ENCODE peak calls at places on chromosomes 6 and 20, in four cellular contexts. One of them, this sample, is unnamed. For H3K4me1, the result is how much of the 10 kb centered on the place peaks cover.

GRCh38 chr20:57051096-57051495 is 215.3 kb downstream of the BMP7 start:
- ATAC-seq in Panc1: no peak
- ATAC-seq in upper lobe of right lung: no peak
- ATAC-seq in CD4-positive, CD25-positive, alpha-beta regulatory T cell: no peak
- ATAC-seq in this sample: no peak

GRCh38 chr6:11054722-11055121 is 10.6 kb upstream of the ELOVL2 start:
- ATAC-seq in upper lobe of right lung: no peak
- ATAC-seq in CD4-positive, CD25-positive, alpha-beta regulatory T cell: no peak
- ATAC-seq in Panc1: no peak
- ATAC-seq in this sample: no peak

GRCh38 chr6:98921038-98921437 is 26.7 kb downstream of the FBXL4 start:
- ATAC-seq in Panc1: no peak
- ATAC-seq in CD4-positive, CD25-positive, alpha-beta regulatory T cell: no peak
- ATAC-seq in upper lobe of right lung: peak
- ATAC-seq in this sample: no peak

GRCh38 chr20:37506166-37506725 is 14.8 kb upstream of the NNAT start:
- ATAC-seq in CD4-positive, CD25-positive, alpha-beta regulatory T cell: no peak
- ATAC-seq in Panc1: no peak
- ATAC-seq in upper lobe of right lung: no peak
- ATAC-seq in this sample: no peak

GRCh38 chr6:73798592-73798991 is 102.6 kb downstream of the CD109 start:
- ATAC-seq in Panc1: no peak
- ATAC-seq in CD4-positive, CD25-positive, alpha-beta regulatory T cell: no peak
- ATAC-seq in upper lobe of right lung: no peak
- ATAC-seq in this sample: peak

GRCh38 chr6:6891074-6891754 is 216.5 kb upstream of the RREB1 start:
- ATAC-seq in CD4-positive, CD25-positive, alpha-beta regulatory T cell: no peak
- ATAC-seq in Panc1: no peak
- ATAC-seq in upper lobe of right lung: no peak
- ATAC-seq in this sample: no peak

GRCh38 chr6:95294047-95294446 is 283.3 kb upstream of the MANEA start:
- ATAC-seq in upper lobe of right lung: no peak
- ATAC-seq in CD4-positive, CD25-positive, alpha-beta regulatory T cell: no peak
- ATAC-seq in Panc1: no peak
- ATAC-seq in this sample: no peak

GRCh38 chr6:100704941-100705340 is 176.2 kb downstream of the ASCC3 start:
- ATAC-seq in upper lobe of right lung: no peak
- ATAC-seq in CD4-positive, CD25-positive, alpha-beta regulatory T cell: no peak
- ATAC-seq in Panc1: no peak
- ATAC-seq in this sample: no peak

GRCh38 chr6:160400426-160400825 is 52.2 kb downstream of the SLC22A3 start:
- ATAC-seq in Panc1: no peak
- ATAC-seq in upper lobe of right lung: peak
- ATAC-seq in CD4-positive, CD25-positive, alpha-beta regulatory T cell: no peak
- ATAC-seq in this sample: peak

GRCh38 chr20:51574248-51575033 is 31.9 kb upstream of the NFATC2 start:
- ATAC-seq in CD4-positive, CD25-positive, alpha-beta regulatory T cell: no peak
- ATAC-seq in Panc1: no peak
- ATAC-seq in upper lobe of right lung: no peak
- ATAC-seq in this sample: no peak

GRCh38 chr6:6368684-6369052 is 48.2 kb upstream of the F13A1 start:
- ATAC-seq in upper lobe of right lung: peak
- ATAC-seq in CD4-positive, CD25-positive, alpha-beta regulatory T cell: no peak
- ATAC-seq in Panc1: no peak
- ATAC-seq in this sample: no peak

GRCh38 chr6:75933387-75933975 is 139.0 kb downstream of the IMPG1 start:
- ATAC-seq in upper lobe of right lung: peak
- ATAC-seq in CD4-positive, CD25-positive, alpha-beta regulatory T cell: no peak
- ATAC-seq in Panc1: no peak
- ATAC-seq in this sample: no peak

GRCh38 chr20:59207235-59207634 is 43.6 kb downstream of the ZNF831 start:
- ATAC-seq in Panc1: no peak
- ATAC-seq in upper lobe of right lung: no peak
- ATAC-seq in CD4-positive, CD25-positive, alpha-beta regulatory T cell: no peak
- ATAC-seq in this sample: no peak

GRCh38 chr6:163878656-163879055 is 464.1 kb downstream of the QKI start:
- ATAC-seq in CD4-positive, CD25-positive, alpha-beta regulatory T cell: no peak
- ATAC-seq in upper lobe of right lung: no peak
- ATAC-seq in Panc1: no peak
- ATAC-seq in this sample: no peak

GRCh38 chr20:7723284-7723683 is 217.0 kb downstream of the HAO1 start:
- ATAC-seq in upper lobe of right lung: no peak
- ATAC-seq in Panc1: no peak
- ATAC-seq in CD4-positive, CD25-positive, alpha-beta regulatory T cell: no peak
- ATAC-seq in this sample: no peak

GRCh38 chr6:113893866-113894265 is 36.7 kb downstream of the MARCKS start:
- ATAC-seq in Panc1: no peak
- ATAC-seq in CD4-positive, CD25-positive, alpha-beta regulatory T cell: no peak
- ATAC-seq in upper lobe of right lung: no peak
- ATAC-seq in this sample: no peak

GRCh38 chr20:23946206-23946605 is 42.4 kb downstream of the GGTLC1 start:
- ATAC-seq in upper lobe of right lung: no peak
- ATAC-seq in CD4-positive, CD25-positive, alpha-beta regulatory T cell: no peak
- ATAC-seq in Panc1: no peak
- ATAC-seq in this sample: no peak

GRCh38 chr6:87630746-87631145 is 40.8 kb downstream of the ORC3 start:
- ATAC-seq in upper lobe of right lung: no peak
- ATAC-seq in CD4-positive, CD25-positive, alpha-beta regulatory T cell: no peak
- ATAC-seq in Panc1: no peak
- ATAC-seq in this sample: no peak

GRCh38 chr6:44053760-44054556 is 73.3 kb downstream of the MRPL14 start:
- ATAC-seq in upper lobe of right lung: no peak
- ATAC-seq in Panc1: no peak
- ATAC-seq in CD4-positive, CD25-positive, alpha-beta regulatory T cell: no peak
- ATAC-seq in this sample: no peak

GRCh38 chr6:134345780-134346179 is 27.9 kb upstream of the SGK1 start:
- ATAC-seq in CD4-positive, CD25-positive, alpha-beta regulatory T cell: no peak
- ATAC-seq in upper lobe of right lung: peak
- ATAC-seq in Panc1: no peak
- ATAC-seq in this sample: no peak

GRCh38 chr20:19265646-19266374 is 53.4 kb downstream of the SLC24A3 start:
- ATAC-seq in Panc1: no peak
- ATAC-seq in upper lobe of right lung: no peak
- ATAC-seq in CD4-positive, CD25-positive, alpha-beta regulatory T cell: no peak
- ATAC-seq in this sample: no peak

GRCh38 chr6:12363651-12364381 is 73.7 kb downstream of the EDN1 start:
- ATAC-seq in CD4-positive, CD25-positive, alpha-beta regulatory T cell: no peak
- ATAC-seq in Panc1: no peak
- ATAC-seq in upper lobe of right lung: peak
- ATAC-seq in this sample: peak

GRCh38 chr6:39357998-39358686 is 35.6 kb upstream of the KCNK16 start:
- ATAC-seq in upper lobe of right lung: peak
- ATAC-seq in CD4-positive, CD25-positive, alpha-beta regulatory T cell: no peak
- ATAC-seq in Panc1: no peak
- ATAC-seq in this sample: no peak

GRCh38 chr20:36547186-36548005 is 6.1 kb downstream of the MYL9 start:
- ATAC-seq in upper lobe of right lung: no peak
- ATAC-seq in CD4-positive, CD25-positive, alpha-beta regulatory T cell: no peak
- ATAC-seq in Panc1: no peak
- ATAC-seq in this sample: no peak

GRCh38 chr20:62704341-62704948 is 4.2 kb upstream of the NTSR1 start:
- ATAC-seq in CD4-positive, CD25-positive, alpha-beta regulatory T cell: no peak
- ATAC-seq in upper lobe of right lung: peak
- ATAC-seq in Panc1: peak
- ATAC-seq in this sample: peak

GRCh38 chr6:3987072-3987471 is 91.9 kb downstream of the FAM217A start:
- ATAC-seq in CD4-positive, CD25-positive, alpha-beta regulatory T cell: no peak
- ATAC-seq in upper lobe of right lung: no peak
- ATAC-seq in Panc1: no peak
- ATAC-seq in this sample: no peak

GRCh38 chr20:50528129-50528528 is 17.9 kb downstream of the PTPN1 start:
- ATAC-seq in upper lobe of right lung: no peak
- ATAC-seq in CD4-positive, CD25-positive, alpha-beta regulatory T cell: no peak
- ATAC-seq in Panc1: no peak
- ATAC-seq in this sample: no peak

GRCh38 chr20:10316582-10316981 is 98.0 kb downstream of the SNAP25 start:
- ATAC-seq in upper lobe of right lung: no peak
- ATAC-seq in CD4-positive, CD25-positive, alpha-beta regulatory T cell: no peak
- ATAC-seq in Panc1: no peak
- ATAC-seq in this sample: no peak

GRCh38 chr6:166949533-166950442 is 6.6 kb downstream of the RNASET2 start:
- ATAC-seq in Panc1: no peak
- ATAC-seq in upper lobe of right lung: peak
- ATAC-seq in CD4-positive, CD25-positive, alpha-beta regulatory T cell: peak
- ATAC-seq in this sample: no peak

GRCh38 chr6:64736421-64736950 is 970.5 kb downstream of the EYS start:
- ATAC-seq in CD4-positive, CD25-positive, alpha-beta regulatory T cell: no peak
- ATAC-seq in upper lobe of right lung: no peak
- ATAC-seq in Panc1: no peak
- ATAC-seq in this sample: no peak

GRCh38 chr6:30163090-30163917 is at the start of gene TRIM15:
- ATAC-seq in CD4-positive, CD25-positive, alpha-beta regulatory T cell: peak
- ATAC-seq in Panc1: peak
- ATAC-seq in upper lobe of right lung: peak
- ATAC-seq in this sample: no peak

GRCh38 chr20:48669946-48670630 is 157.7 kb downstream of the PREX1 start:
- ATAC-seq in upper lobe of right lung: peak
- ATAC-seq in CD4-positive, CD25-positive, alpha-beta regulatory T cell: no peak
- ATAC-seq in Panc1: no peak
- ATAC-seq in this sample: no peak

GRCh38 chr6:159390384-159390783 is 221.2 kb downstream of the FNDC1 start:
- ATAC-seq in upper lobe of right lung: no peak
- ATAC-seq in Panc1: no peak
- ATAC-seq in CD4-positive, CD25-positive, alpha-beta regulatory T cell: no peak
- ATAC-seq in this sample: no peak

GRCh38 chr6:118801257-118801656 is 92.7 kb upstream of the ASF1A start:
- ATAC-seq in upper lobe of right lung: no peak
- ATAC-seq in CD4-positive, CD25-positive, alpha-beta regulatory T cell: no peak
- ATAC-seq in Panc1: peak
- ATAC-seq in this sample: no peak

GRCh38 chr6:87683890-87684289 is 18.1 kb downstream of the AKIRIN2 start:
- ATAC-seq in upper lobe of right lung: no peak
- ATAC-seq in CD4-positive, CD25-positive, alpha-beta regulatory T cell: no peak
- ATAC-seq in Panc1: no peak
- ATAC-seq in this sample: no peak

GRCh38 chr20:34112600-34113061 is 588 bp upstream of the EIF2S2 start:
- ATAC-seq in CD4-positive, CD25-positive, alpha-beta regulatory T cell: no peak
- ATAC-seq in upper lobe of right lung: no peak
- ATAC-seq in Panc1: peak
- ATAC-seq in this sample: no peak
- H3K4me1 ChIP-seq in CD4-positive, CD25-positive, alpha-beta regulatory T cell: under half
- H3K4me1 ChIP-seq in upper lobe of right lung: under half
- H3K4me1 ChIP-seq in Panc1: under half
- H3K4me1 ChIP-seq in this sample: under half

GRCh38 chr20:63831696-63832686 is 927 bp upstream of the ZBTB46 start:
- ATAC-seq in upper lobe of right lung: peak
- ATAC-seq in CD4-positive, CD25-positive, alpha-beta regulatory T cell: no peak
- ATAC-seq in Panc1: peak
- ATAC-seq in this sample: peak
- H3K4me1 ChIP-seq in upper lobe of right lung: under half
- H3K4me1 ChIP-seq in CD4-positive, CD25-positive, alpha-beta regulatory T cell: under half
- H3K4me1 ChIP-seq in Panc1: under half
- H3K4me1 ChIP-seq in this sample: half or more

DNA sequence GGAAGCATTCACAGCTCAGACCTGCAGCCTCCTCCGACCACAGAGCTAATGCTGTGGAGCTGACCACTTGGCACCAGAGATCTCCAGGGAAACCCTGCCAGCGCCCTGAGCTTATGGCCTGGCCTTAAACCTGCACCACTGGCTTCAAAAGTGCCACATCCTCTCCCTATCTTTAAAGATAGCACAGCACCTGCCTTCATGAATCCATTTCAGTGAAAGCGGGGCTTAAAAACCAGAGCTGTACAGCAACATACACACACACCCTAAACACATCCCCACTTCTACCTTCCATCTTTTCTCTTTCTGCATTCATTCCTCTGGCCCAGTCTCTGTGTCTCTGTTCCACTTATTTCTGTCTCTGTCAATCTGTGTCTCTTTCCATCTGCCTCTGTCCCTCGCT is 59.8 kb upstream of the CCDC167 start:
- ATAC-seq in upper lobe of right lung: no peak
- ATAC-seq in Panc1: no peak
- ATAC-seq in CD4-positive, CD25-positive, alpha-beta regulatory T cell: no peak
- ATAC-seq in this sample: no peak
- H3K4me1 ChIP-seq in upper lobe of right lung: under half
- H3K4me1 ChIP-seq in Panc1: half or more
- H3K4me1 ChIP-seq in CD4-positive, CD25-positive, alpha-beta regulatory T cell: under half
- H3K4me1 ChIP-seq in this sample: under half

GRCh38 chr6:33071579-33071978 is 1.9 kb downstream of the HLA-DPA1 start:
- ATAC-seq in Panc1: no peak
- ATAC-seq in CD4-positive, CD25-positive, alpha-beta regulatory T cell: no peak
- ATAC-seq in upper lobe of right lung: no peak
- ATAC-seq in this sample: no peak

GRCh38 chr6:33073431-33073871 is at the start of gene HLA-DPA1:
- ATAC-seq in CD4-positive, CD25-positive, alpha-beta regulatory T cell: peak
- ATAC-seq in upper lobe of right lung: peak
- ATAC-seq in Panc1: peak
- ATAC-seq in this sample: peak

GRCh38 chr6:33075208-33075567 is 602 bp upstream of the HLA-DPB1 start:
- ATAC-seq in upper lobe of right lung: no peak
- ATAC-seq in CD4-positive, CD25-positive, alpha-beta regulatory T cell: no peak
- ATAC-seq in Panc1: no peak
- ATAC-seq in this sample: no peak

GRCh38 chr6:33070909-33071308 is 2.5 kb downstream of the HLA-DPA1 start:
- ATAC-seq in Panc1: no peak
- ATAC-seq in upper lobe of right lung: no peak
- ATAC-seq in CD4-positive, CD25-positive, alpha-beta regulatory T cell: no peak
- ATAC-seq in this sample: no peak

GRCh38 chr6:33072508-33073100 is 845 bp downstream of the HLA-DPA1 start:
- ATAC-seq in upper lobe of right lung: no peak
- ATAC-seq in CD4-positive, CD25-positive, alpha-beta regulatory T cell: no peak
- ATAC-seq in Panc1: no peak
- ATAC-seq in this sample: no peak
- H3K4me1 ChIP-seq in upper lobe of right lung: under half
- H3K4me1 ChIP-seq in CD4-positive, CD25-positive, alpha-beta regulatory T cell: under half
- H3K4me1 ChIP-seq in Panc1: under half
- H3K4me1 ChIP-seq in this sample: under half

DNA sequence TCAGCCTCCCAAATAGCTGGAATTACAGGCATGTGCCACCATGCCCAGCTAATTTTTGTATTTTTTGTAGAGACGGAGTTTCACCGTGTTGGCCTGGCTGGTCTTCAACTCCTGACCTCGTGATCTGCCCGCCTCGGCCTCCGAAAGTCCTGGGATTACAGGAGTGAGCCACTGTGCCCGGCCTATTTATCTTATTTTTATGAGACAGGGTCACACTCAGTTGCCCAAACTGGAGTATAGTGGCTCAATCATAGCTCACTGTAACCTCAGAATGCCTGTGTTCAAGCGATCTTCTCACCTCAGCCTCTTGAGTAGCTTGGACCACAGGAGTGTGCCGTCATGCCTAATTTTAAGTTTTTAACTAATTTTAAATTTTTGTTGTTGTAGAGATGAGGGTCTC is 114.4 kb downstream of the JARID2 start:
- ATAC-seq in CD4-positive, CD25-positive, alpha-beta regulatory T cell: no peak
- ATAC-seq in Panc1: no peak
- ATAC-seq in upper lobe of right lung: no peak
- ATAC-seq in this sample: no peak
- H3K4me1 ChIP-seq in CD4-positive, CD25-positive, alpha-beta regulatory T cell: under half
- H3K4me1 ChIP-seq in Panc1: under half
- H3K4me1 ChIP-seq in upper lobe of right lung: under half
- H3K4me1 ChIP-seq in this sample: under half

This sample was measured in gastroesophageal sphincter.